ENCODE peak calls at places on chromosomes 13 and 19, in four cellular contexts. One of them, this sample, is unnamed.

GRCh38 chr19:784541-784940 is 12.7 kb upstream of the PTBP1 start:
- DNase-seq in GM12865: no peak
- DNase-seq in progenitor cell of endocrine pancreas: no peak
- DNase-seq in AG04450: no peak
- DNase-seq in this sample: no peak

GRCh38 chr19:15246198-15246481 is 13.9 kb upstream of the EPHX3 start:
- DNase-seq in GM12865: no peak
- DNase-seq in progenitor cell of endocrine pancreas: no peak
- DNase-seq in AG04450: no peak
- DNase-seq in this sample: no peak

GRCh38 chr13:26872444-26873173 is 112.0 kb upstream of the GPR12 start:
- DNase-seq in AG04450: no peak
- DNase-seq in GM12865: peak
- DNase-seq in progenitor cell of endocrine pancreas: peak
- DNase-seq in this sample: peak

GRCh38 chr19:33390120-33390907 is 16.8 kb downstream of the CEBPG start:
- DNase-seq in AG04450: no peak
- DNase-seq in progenitor cell of endocrine pancreas: no peak
- DNase-seq in GM12865: no peak
- DNase-seq in this sample: peak

GRCh38 chr13:108902557-108903155 is 273.2 kb downstream of the MYO16 start:
- DNase-seq in GM12865: no peak
- DNase-seq in AG04450: no peak
- DNase-seq in progenitor cell of endocrine pancreas: no peak
- DNase-seq in this sample: no peak

GRCh38 chr19:7904074-7905020 is 670 bp downstream of the MAP2K7 start:
- DNase-seq in AG04450: no peak
- DNase-seq in GM12865: peak
- DNase-seq in progenitor cell of endocrine pancreas: no peak
- DNase-seq in this sample: peak

GRCh38 chr13:101465877-101466276 is 13.4 kb downstream of the ITGBL1 start:
- DNase-seq in GM12865: no peak
- DNase-seq in AG04450: no peak
- DNase-seq in progenitor cell of endocrine pancreas: no peak
- DNase-seq in this sample: no peak

GRCh38 chr13:44313674-44314073 is 60.0 kb upstream of the SERP2 start:
- DNase-seq in GM12865: peak
- DNase-seq in progenitor cell of endocrine pancreas: no peak
- DNase-seq in AG04450: no peak
- DNase-seq in this sample: no peak

GRCh38 chr13:112942689-112943308 is 26.2 kb upstream of the MCF2L start:
- DNase-seq in progenitor cell of endocrine pancreas: peak
- DNase-seq in AG04450: peak
- DNase-seq in GM12865: peak
- DNase-seq in this sample: peak

GRCh38 chr19:8209965-8210659 is 942 bp downstream of the CERS4 start:
- DNase-seq in GM12865: peak
- DNase-seq in progenitor cell of endocrine pancreas: no peak
- DNase-seq in AG04450: no peak
- DNase-seq in this sample: peak

GRCh38 chr13:110177790-110178189 is 129.2 kb downstream of the COL4A1 start:
- DNase-seq in AG04450: no peak
- DNase-seq in GM12865: no peak
- DNase-seq in progenitor cell of endocrine pancreas: no peak
- DNase-seq in this sample: no peak

GRCh38 chr13:32883501-32883900 is 132.7 kb upstream of the KL start:
- DNase-seq in progenitor cell of endocrine pancreas: no peak
- DNase-seq in AG04450: no peak
- DNase-seq in GM12865: no peak
- DNase-seq in this sample: no peak

GRCh38 chr13:75219479-75220237 is 262.3 kb downstream of the TBC1D4 start:
- DNase-seq in AG04450: peak
- DNase-seq in GM12865: peak
- DNase-seq in progenitor cell of endocrine pancreas: peak
- DNase-seq in this sample: peak

GRCh38 chr19:50427997-50428425 is 4.7 kb upstream of the MYBPC2 start:
- DNase-seq in AG04450: peak
- DNase-seq in progenitor cell of endocrine pancreas: peak
- DNase-seq in GM12865: peak
- DNase-seq in this sample: peak

GRCh38 chr13:113062691-113063090 is 42.9 kb upstream of the F7 start:
- DNase-seq in progenitor cell of endocrine pancreas: no peak
- DNase-seq in AG04450: no peak
- DNase-seq in GM12865: no peak
- DNase-seq in this sample: no peak

GRCh38 chr13:109494955-109495354 is 291.4 kb downstream of the IRS2 start:
- DNase-seq in AG04450: no peak
- DNase-seq in GM12865: no peak
- DNase-seq in progenitor cell of endocrine pancreas: no peak
- DNase-seq in this sample: no peak

GRCh38 chr13:25165664-25166063 is 6.4 kb downstream of the AMER2 start:
- DNase-seq in GM12865: no peak
- DNase-seq in progenitor cell of endocrine pancreas: no peak
- DNase-seq in AG04450: no peak
- DNase-seq in this sample: no peak

GRCh38 chr13:110195547-110196485 is 111.1 kb downstream of the COL4A1 start:
- DNase-seq in GM12865: no peak
- DNase-seq in progenitor cell of endocrine pancreas: no peak
- DNase-seq in AG04450: no peak
- DNase-seq in this sample: no peak

GRCh38 chr19:805600-806550 is 8.6 kb downstream of the PTBP1 start:
- DNase-seq in AG04450: no peak
- DNase-seq in progenitor cell of endocrine pancreas: no peak
- DNase-seq in GM12865: no peak
- DNase-seq in this sample: no peak

GRCh38 chr13:26017196-26017921 is 34.5 kb downstream of the SHISA2 start:
- DNase-seq in progenitor cell of endocrine pancreas: no peak
- DNase-seq in GM12865: no peak
- DNase-seq in AG04450: no peak
- DNase-seq in this sample: no peak

GRCh38 chr13:99626461-99627082 is 125.3 kb downstream of the TM9SF2 start:
- DNase-seq in AG04450: no peak
- DNase-seq in progenitor cell of endocrine pancreas: no peak
- DNase-seq in GM12865: no peak
- DNase-seq in this sample: no peak

GRCh38 chr13:112783946-112784500 is 94.2 kb downstream of the ATP11A start:
- DNase-seq in GM12865: no peak
- DNase-seq in AG04450: no peak
- DNase-seq in progenitor cell of endocrine pancreas: no peak
- DNase-seq in this sample: no peak

GRCh38 chr19:14517840-14518505 is at the start of gene DNAJB1:
- DNase-seq in progenitor cell of endocrine pancreas: peak
- DNase-seq in AG04450: no peak
- DNase-seq in GM12865: peak
- DNase-seq in this sample: peak

GRCh38 chr19:32219881-32220552 is 125.4 kb upstream of the ZNF507 start:
- DNase-seq in AG04450: no peak
- DNase-seq in progenitor cell of endocrine pancreas: no peak
- DNase-seq in GM12865: no peak
- DNase-seq in this sample: no peak

GRCh38 chr19:23437901-23438300 is 42.6 kb upstream of the ZNF91 start:
- DNase-seq in AG04450: no peak
- DNase-seq in GM12865: no peak
- DNase-seq in progenitor cell of endocrine pancreas: no peak
- DNase-seq in this sample: no peak

GRCh38 chr19:2523630-2524311 is 47.8 kb downstream of the GADD45B start:
- DNase-seq in AG04450: no peak
- DNase-seq in GM12865: no peak
- DNase-seq in progenitor cell of endocrine pancreas: no peak
- DNase-seq in this sample: no peak

GRCh38 chr19:39145180-39145953 is 19.8 kb downstream of the PAK4 start:
- DNase-seq in AG04450: no peak
- DNase-seq in GM12865: no peak
- DNase-seq in progenitor cell of endocrine pancreas: no peak
- DNase-seq in this sample: no peak

GRCh38 chr19:8363803-8364771 is at the start of gene ANGPTL4:
- DNase-seq in AG04450: no peak
- DNase-seq in progenitor cell of endocrine pancreas: peak
- DNase-seq in GM12865: no peak
- DNase-seq in this sample: peak

GRCh38 chr19:51136891-51137551 is 5.1 kb upstream of the SIGLEC7 start:
- DNase-seq in progenitor cell of endocrine pancreas: no peak
- DNase-seq in GM12865: no peak
- DNase-seq in AG04450: no peak
- DNase-seq in this sample: no peak

GRCh38 chr19:38685666-38686529 is 38.4 kb downstream of the ACTN4 start:
- DNase-seq in AG04450: no peak
- DNase-seq in GM12865: peak
- DNase-seq in progenitor cell of endocrine pancreas: no peak
- DNase-seq in this sample: no peak

DNA sequence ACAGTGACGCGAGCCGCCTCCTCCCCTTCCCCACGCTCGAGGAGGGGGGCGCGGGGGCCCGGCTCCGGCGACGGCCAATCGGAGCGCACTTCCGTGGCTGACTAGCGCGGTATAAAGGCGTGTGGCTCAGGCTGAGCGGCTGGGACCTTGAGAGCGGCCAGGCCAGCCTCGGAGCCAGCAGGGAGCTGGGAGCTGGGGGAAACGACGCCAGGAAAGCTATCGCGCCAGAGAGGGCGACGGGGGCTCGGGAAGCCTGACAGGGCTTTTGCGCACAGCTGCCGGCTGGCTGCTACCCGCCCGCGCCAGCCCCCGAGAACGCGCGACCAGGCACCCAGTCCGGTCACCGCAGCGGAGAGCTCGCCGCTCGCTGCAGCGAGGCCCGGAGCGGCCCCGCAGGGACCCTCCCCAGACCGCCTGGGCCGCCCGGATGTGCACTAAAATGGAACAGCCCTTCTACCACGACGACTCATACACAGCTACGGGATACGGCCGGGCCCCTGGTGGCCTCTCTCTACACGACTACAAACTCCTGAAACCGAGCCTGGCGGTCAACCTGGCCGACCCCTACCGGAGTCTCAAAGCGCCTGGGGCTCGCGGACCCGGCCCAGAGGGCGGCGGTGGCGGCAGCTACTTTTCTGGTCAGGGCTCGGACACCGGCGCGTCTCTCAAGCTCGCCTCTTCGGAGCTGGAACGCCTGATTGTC is at the start of gene JUNB:
- DNase-seq in GM12865: peak
- DNase-seq in AG04450: peak
- DNase-seq in progenitor cell of endocrine pancreas: peak
- DNase-seq in this sample: peak
- TF ChIP-seq CTCF in GM12865: no peak
- TF ChIP-seq CTCF in AG04450: peak
- TF ChIP-seq CTCF in progenitor cell of endocrine pancreas: no peak
- TF ChIP-seq CTCF in this sample: no peak

DNA sequence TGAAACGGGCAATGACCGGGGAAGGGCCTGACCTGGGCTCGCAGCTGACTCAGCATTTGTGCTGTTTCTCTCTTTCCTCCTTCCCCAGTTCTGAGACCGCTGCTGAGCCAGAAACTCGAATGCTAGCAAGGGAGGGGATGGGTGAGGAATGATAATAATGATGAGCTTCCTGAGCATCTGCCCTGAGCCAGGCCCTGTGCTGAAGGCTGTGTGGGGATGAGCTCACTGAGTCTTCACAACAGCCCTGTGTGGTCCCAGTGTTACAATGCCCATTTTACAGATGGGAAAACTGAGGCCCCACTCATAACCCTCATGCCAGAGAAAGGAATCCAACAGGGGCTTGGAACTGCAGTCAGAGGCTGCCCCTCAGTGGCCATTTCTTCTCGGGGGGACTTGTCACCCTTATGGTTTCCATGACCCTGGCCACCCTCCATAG is 8.1 kb downstream of the SULT2B1 start:
- DNase-seq in progenitor cell of endocrine pancreas: no peak
- DNase-seq in AG04450: no peak
- DNase-seq in GM12865: peak
- DNase-seq in this sample: no peak
- TF ChIP-seq CTCF in progenitor cell of endocrine pancreas: no peak
- TF ChIP-seq CTCF in AG04450: no peak
- TF ChIP-seq CTCF in GM12865: no peak
- TF ChIP-seq CTCF in this sample: no peak

DNA sequence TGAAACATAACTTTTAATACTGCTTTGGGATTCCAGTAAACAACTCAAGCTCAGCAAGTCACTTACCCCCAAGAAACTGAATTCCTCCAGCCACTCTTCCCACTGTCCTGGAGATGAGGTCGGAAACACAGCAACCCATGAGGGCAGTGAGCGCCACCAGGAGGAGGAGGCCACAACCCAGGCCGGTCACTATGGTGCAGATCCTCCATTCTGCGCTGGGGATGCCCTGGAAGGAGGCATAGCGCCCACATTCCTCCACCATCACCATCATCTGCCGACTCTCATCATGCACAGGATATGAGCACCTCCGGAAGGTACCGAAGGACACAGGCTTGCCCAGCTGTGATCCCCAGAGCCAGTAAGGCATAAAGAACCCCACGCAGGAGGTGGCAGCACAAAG is 2.2 kb downstream of the LHFPL6 start:
- DNase-seq in GM12865: no peak
- DNase-seq in AG04450: no peak
- DNase-seq in progenitor cell of endocrine pancreas: no peak
- DNase-seq in this sample: no peak
- TF ChIP-seq CTCF in GM12865: no peak
- TF ChIP-seq CTCF in AG04450: peak
- TF ChIP-seq CTCF in progenitor cell of endocrine pancreas: no peak
- TF ChIP-seq CTCF in this sample: no peak

GRCh38 chr13:41587490-41587889 is 130.1 kb downstream of the RGCC start:
- DNase-seq in progenitor cell of endocrine pancreas: no peak
- DNase-seq in GM12865: no peak
- DNase-seq in AG04450: no peak
- DNase-seq in this sample: no peak
- TF ChIP-seq CTCF in progenitor cell of endocrine pancreas: no peak
- TF ChIP-seq CTCF in GM12865: no peak
- TF ChIP-seq CTCF in AG04450: no peak
- TF ChIP-seq CTCF in this sample: no peak

DNA sequence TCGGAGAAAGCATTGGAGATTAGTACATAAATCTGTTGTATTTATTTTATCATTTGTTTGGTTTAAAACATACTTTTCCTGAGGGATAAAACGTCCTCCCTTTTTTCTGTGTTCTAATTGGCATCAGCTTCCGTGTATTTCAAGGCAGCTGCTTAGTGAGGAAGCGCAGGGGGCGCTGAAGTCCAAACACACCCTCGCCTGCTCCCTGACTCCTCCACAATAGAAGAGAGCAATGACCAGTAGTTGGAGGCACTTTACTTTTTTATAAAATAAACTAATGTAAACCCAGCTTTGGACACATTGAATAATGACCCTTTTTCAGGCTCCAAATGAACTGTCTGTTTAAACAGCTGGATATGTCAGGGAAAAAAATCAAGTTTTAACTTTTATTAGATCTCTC is 79.9 kb downstream of the RNASEH2B start:
- DNase-seq in progenitor cell of endocrine pancreas: no peak
- DNase-seq in GM12865: no peak
- DNase-seq in AG04450: no peak
- DNase-seq in this sample: no peak
- TF ChIP-seq CTCF in progenitor cell of endocrine pancreas: peak
- TF ChIP-seq CTCF in GM12865: no peak
- TF ChIP-seq CTCF in AG04450: peak
- TF ChIP-seq CTCF in this sample: no peak

GRCh38 chr19:6223461-6224307 is 56.1 kb downstream of the MLLT1 start:
- DNase-seq in AG04450: no peak
- DNase-seq in GM12865: no peak
- DNase-seq in progenitor cell of endocrine pancreas: no peak
- DNase-seq in this sample: no peak
- TF ChIP-seq CTCF in AG04450: no peak
- TF ChIP-seq CTCF in GM12865: no peak
- TF ChIP-seq CTCF in progenitor cell of endocrine pancreas: no peak
- TF ChIP-seq CTCF in this sample: no peak

GRCh38 chr19:18866800-18867123 is 29.2 kb downstream of the CERS1 start:
- DNase-seq in GM12865: no peak
- DNase-seq in AG04450: no peak
- DNase-seq in progenitor cell of endocrine pancreas: no peak
- DNase-seq in this sample: no peak
- TF ChIP-seq CTCF in GM12865: no peak
- TF ChIP-seq CTCF in AG04450: no peak
- TF ChIP-seq CTCF in progenitor cell of endocrine pancreas: no peak
- TF ChIP-seq CTCF in this sample: no peak

GRCh38 chr19:48468806-48469055 is 438 bp upstream of the CYTH2 start:
- DNase-seq in progenitor cell of endocrine pancreas: no peak
- DNase-seq in AG04450: peak
- DNase-seq in GM12865: no peak
- DNase-seq in this sample: no peak
- TF ChIP-seq CTCF in progenitor cell of endocrine pancreas: no peak
- TF ChIP-seq CTCF in AG04450: no peak
- TF ChIP-seq CTCF in GM12865: no peak
- TF ChIP-seq CTCF in this sample: no peak

This sample was measured in GM13976.